ENCODE peak calls at places on chromosomes 2 and 18, in nine cellular contexts. H is GM23248; U is NB4; T is CD8-positive, alpha-beta T cell; D is dorsolateral prefrontal cortex; Q is A549; O is AG04449; V is neural progenitor cell; M is thyroid gland. L is an unnamed sample.

GRCh38 chr2:120934891-120935338 is 199.2 kb downstream of the GLI2 start:
- DNase-seq in H (peak; percentile 99), U (no peak), T (no peak), D (no peak), Q (peak; percentile 97), O (peak; percentile 83), V (no peak), M (no peak), L (no peak)

GRCh38 chr2:156333951-156334495 is 1.5 kb upstream of the NR4A2 start:
- DNase-seq in H (peak; percentile 89), U (peak; percentile 89), T (peak; percentile 47), D (no peak), Q (no peak), O (no peak), V (peak; percentile 87), M (peak; percentile 70), L (peak; percentile 68)

GRCh38 chr2:70767699-70768584 is at the start of gene ADD2:
- DNase-seq in H (peak; percentile 61), U (peak; percentile 81), T (peak; percentile 15), D (peak; percentile 56), Q (peak; percentile 76), O (no peak), V (peak; percentile 93), M (peak; percentile 29), L (peak; percentile 12)

GRCh38 chr2:215793747-215794595 is 219.4 kb downstream of the MREG start:
- DNase-seq in H (peak; percentile 96), U (peak; percentile 95), T (no peak), D (no peak), Q (peak; percentile 38), O (peak; percentile 82), V (no peak), M (peak; percentile 24), L (no peak)

GRCh38 chr2:97742381-97742847 is 29.0 kb downstream of the ZAP70 start:
- DNase-seq in H (peak; percentile 36), U (peak; percentile 38), T (no peak), D (peak; percentile 14), Q (no peak), O (no peak), V (no peak), M (no peak), L (no peak)

GRCh38 chr18:25726278-25726677 is 364.1 kb downstream of the SS18 start:
- DNase-seq in H (peak; percentile 70), U (no peak), T (no peak), D (no peak), Q (no peak), O (no peak), V (no peak), M (no peak), L (no peak)

GRCh38 chr2:68860111-68860510 is 11.1 kb downstream of the BMP10 start:
- DNase-seq in H (no peak), U (no peak), T (no peak), D (no peak), Q (no peak), O (no peak), V (peak; percentile 21), M (no peak), L (no peak)

GRCh38 chr2:27799646-27800010 is 28.1 kb downstream of the MRPL33 start:
- DNase-seq in H (peak; percentile 84), U (no peak), T (no peak), D (no peak), Q (peak; percentile 47), O (no peak), V (no peak), M (no peak), L (no peak)

GRCh38 chr18:55706893-55707292 is 118.9 kb upstream of the TCF4 start:
- DNase-seq in H (peak; percentile 75), U (no peak), T (no peak), D (no peak), Q (no peak), O (peak; percentile 96), V (no peak), M (no peak), L (no peak)

GRCh38 chr18:48743046-48743445 is 204.2 kb downstream of the CTIF start:
- DNase-seq in H (peak; percentile 92), U (no peak), T (no peak), D (peak; percentile 48), Q (no peak), O (no peak), V (no peak), M (peak; percentile 20), L (no peak)

GRCh38 chr2:74514368-74515270 is at the start of gene TLX2:
- DNase-seq in H (peak; percentile 42), U (peak; percentile 53), T (no peak), D (no peak), Q (no peak), O (no peak), V (peak; percentile 66), M (no peak), L (no peak)

GRCh38 chr2:16643099-16643498 is 22.5 kb downstream of the CYRIA start:
- DNase-seq in H (no peak), U (no peak), T (no peak), D (no peak), Q (no peak), O (no peak), V (no peak), M (no peak), L (no peak)

GRCh38 chr2:190469770-190470169 is 61.6 kb downstream of the MFSD6 start:
- DNase-seq in H (peak; percentile 78), U (no peak), T (no peak), D (no peak), Q (peak; percentile 40), O (no peak), V (no peak), M (peak; percentile 67), L (no peak)

GRCh38 chr2:129548880-129549279 is 430.6 kb upstream of the RAB6C start:
- DNase-seq in H (no peak), U (no peak), T (no peak), D (no peak), Q (no peak), O (no peak), V (no peak), M (no peak), L (no peak)

GRCh38 chr2:8238521-8239230 is 443.2 kb upstream of the ID2 start:
- DNase-seq in H (no peak), U (peak; percentile 63), T (no peak), D (no peak), Q (no peak), O (no peak), V (no peak), M (no peak), L (no peak)
- H3K4me3 ChIP-seq in H (no peak overlapping the region), U (no peak overlapping the region), T (no peak overlapping the region), D (no peak overlapping the region), Q (no peak overlapping the region), O (no peak overlapping the region), V (no peak overlapping the region), M (no peak overlapping the region), L (no peak overlapping the region)

DNA sequence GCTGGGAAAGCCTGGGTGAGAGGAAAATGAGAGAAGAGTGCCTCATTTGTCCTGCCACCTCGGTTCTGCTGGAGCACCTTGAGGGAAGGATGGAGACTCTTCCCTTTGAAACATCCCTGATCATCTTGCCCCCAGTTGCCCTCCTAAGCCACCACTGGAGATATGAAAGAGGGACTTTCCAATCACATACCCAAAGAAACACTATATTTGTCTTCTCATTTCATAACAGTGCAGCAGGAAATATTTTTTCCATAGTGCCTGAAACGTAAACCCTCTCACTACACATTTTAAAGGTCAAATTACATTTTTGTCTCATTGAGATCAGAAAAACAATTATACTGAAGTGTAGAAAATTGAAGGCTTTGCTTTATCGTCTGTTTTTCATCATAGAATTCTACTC is 63.3 kb downstream of the KCTD18 start:
- DNase-seq in H (no peak), U (no peak), T (no peak), D (no peak), Q (no peak), O (no peak), V (no peak), M (no peak), L (no peak)
- H3K4me3 ChIP-seq in H (no peak overlapping the region), U (no peak overlapping the region), T (no peak overlapping the region), D (no peak overlapping the region), Q (no peak overlapping the region), O (no peak overlapping the region), V (no peak overlapping the region), M (no peak overlapping the region), L (no peak overlapping the region)

GRCh38 chr18:47725656-47726055 is 204.8 kb downstream of the SMAD2 start:
- DNase-seq in H (no peak), U (no peak), T (no peak), D (no peak), Q (no peak), O (no peak), V (no peak), M (no peak), L (no peak)
- H3K4me3 ChIP-seq in H (no peak overlapping the region), U (no peak overlapping the region), T (no peak overlapping the region), D (no peak overlapping the region), Q (no peak overlapping the region), O (no peak overlapping the region), V (no peak overlapping the region), M (no peak overlapping the region), L (no peak overlapping the region)

GRCh38 chr2:46537624-46538023 is 58.3 kb downstream of the TMEM247 start:
- DNase-seq in H (no peak), U (no peak), T (no peak), D (no peak), Q (no peak), O (no peak), V (no peak), M (no peak), L (no peak)

GRCh38 chr2:46538393-46538792 is 59.0 kb downstream of the TMEM247 start:
- DNase-seq in H (peak; percentile 53), U (peak; percentile 94), T (no peak), D (no peak), Q (no peak), O (no peak), V (no peak), M (no peak), L (no peak)

GRCh38 chr2:46539327-46540276 is 60.2 kb downstream of the TMEM247 start:
- DNase-seq in H (no peak), U (no peak), T (no peak), D (no peak), Q (no peak), O (no peak), V (no peak), M (no peak), L (no peak)

GRCh38 chr2:46537046-46537445 is 57.7 kb downstream of the TMEM247 start:
- DNase-seq in H (no peak), U (no peak), T (no peak), D (no peak), Q (no peak), O (no peak), V (no peak), M (no peak), L (no peak)

DNA sequence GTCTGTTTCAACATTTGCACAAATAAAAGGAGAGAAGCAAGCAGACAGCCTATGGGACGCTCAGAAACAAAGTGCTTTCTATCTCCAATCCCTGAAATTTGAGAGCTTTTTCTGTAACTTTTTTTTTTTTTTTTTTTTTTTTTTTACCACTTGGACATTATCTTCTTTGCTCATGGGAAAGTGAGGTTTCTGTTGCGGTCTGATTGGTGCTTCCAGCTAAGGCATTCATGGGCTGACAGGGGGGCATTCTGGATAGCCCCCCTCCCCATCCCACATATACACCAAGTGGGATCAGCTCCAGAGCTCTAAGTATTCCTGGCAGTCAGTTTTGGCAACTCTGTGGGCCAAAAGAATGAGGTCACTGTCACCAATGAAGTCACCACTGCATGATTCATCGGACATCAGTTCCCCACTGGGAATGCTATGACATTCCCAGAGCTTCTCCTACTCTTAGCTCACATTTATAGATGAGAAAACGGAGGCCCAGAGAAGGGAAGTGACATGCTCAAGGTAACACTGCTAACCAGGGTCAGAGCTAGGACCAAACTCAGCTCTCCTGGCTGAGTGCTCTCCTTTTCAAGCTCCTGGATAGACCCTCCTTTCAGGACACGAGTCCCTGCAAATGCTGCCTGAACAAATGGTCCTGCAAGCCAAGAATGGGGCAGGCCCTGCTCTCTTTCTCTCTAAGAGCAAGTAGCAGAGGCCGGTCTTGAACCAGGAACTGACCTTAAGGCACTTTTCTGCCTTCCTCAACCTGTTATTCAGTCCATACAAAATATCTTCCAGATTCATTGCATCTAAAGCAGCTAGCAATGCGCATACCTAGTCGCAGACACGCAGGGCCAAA is 61.4 kb downstream of the TMEM247 start:
- DNase-seq in H (peak; percentile 87), U (peak; percentile 13), T (no peak), D (no peak), Q (peak; percentile 33), O (no peak), V (no peak), M (no peak), L (no peak)
- H3K4me3 ChIP-seq in H (no peak overlapping the region), U (no peak overlapping the region), T (peak overlapping the region; percentile 52), D (peak overlapping the region; percentile 81), Q (peak overlapping the region; percentile 80), O (no peak overlapping the region), V (no peak overlapping the region), M (no peak overlapping the region), L (no peak overlapping the region)

L was measured in Jurkat, Clone E6-1.